ENCODE peak calls at places on chromosomes 7 and 10, in four cellular contexts. One of them, this sample, is unnamed.

GRCh38 chr10:132532784-132533560 is 4.6 kb upstream of the INPP5A start:
- DNase-seq in foreskin keratinocyte: peak; percentile 34
- DNase-seq in D721Med: no peak
- DNase-seq in foreskin fibroblast: peak; percentile 90
- DNase-seq in this sample: no peak

GRCh38 chr10:83153714-83154113 is 985.6 kb upstream of the GHITM start:
- DNase-seq in foreskin keratinocyte: no peak
- DNase-seq in D721Med: no peak
- DNase-seq in foreskin fibroblast: no peak
- DNase-seq in this sample: no peak

GRCh38 chr10:19945275-19945674 is 129.0 kb downstream of the PLXDC2 start:
- DNase-seq in foreskin keratinocyte: no peak
- DNase-seq in foreskin fibroblast: no peak
- DNase-seq in D721Med: no peak
- DNase-seq in this sample: no peak

GRCh38 chr10:72935358-72935757 is 19.2 kb downstream of the PLA2G12B start:
- DNase-seq in foreskin fibroblast: peak; percentile 69
- DNase-seq in foreskin keratinocyte: no peak
- DNase-seq in D721Med: no peak
- DNase-seq in this sample: no peak

GRCh38 chr10:6581750-6582697 is 1.9 kb upstream of the PRKCQ start:
- DNase-seq in foreskin keratinocyte: no peak
- DNase-seq in foreskin fibroblast: no peak
- DNase-seq in D721Med: no peak
- DNase-seq in this sample: no peak

GRCh38 chr7:42932861-42933591 is 850 bp downstream of the MRPL32 start:
- DNase-seq in foreskin keratinocyte: no peak
- DNase-seq in foreskin fibroblast: peak; percentile 54
- DNase-seq in D721Med: no peak
- DNase-seq in this sample: no peak

GRCh38 chr7:152504367-152504766 is 68.6 kb upstream of the KMT2C start:
- DNase-seq in foreskin fibroblast: no peak
- DNase-seq in foreskin keratinocyte: no peak
- DNase-seq in D721Med: no peak
- DNase-seq in this sample: no peak

GRCh38 chr10:5519054-5519453 is 5.7 kb upstream of the CALML3 start:
- DNase-seq in foreskin fibroblast: no peak
- DNase-seq in foreskin keratinocyte: no peak
- DNase-seq in D721Med: no peak
- DNase-seq in this sample: no peak

GRCh38 chr7:1807821-1808600 is 137.9 kb downstream of the ELFN1 start:
- DNase-seq in foreskin keratinocyte: no peak
- DNase-seq in foreskin fibroblast: no peak
- DNase-seq in D721Med: no peak
- DNase-seq in this sample: no peak

GRCh38 chr7:36487756-36488336 is 98.2 kb downstream of the ANLN start:
- DNase-seq in foreskin fibroblast: peak; percentile 78
- DNase-seq in D721Med: no peak
- DNase-seq in foreskin keratinocyte: peak; percentile 23
- DNase-seq in this sample: peak; percentile 39

GRCh38 chr7:26319631-26320030 is 28.0 kb downstream of the SNX10 start:
- DNase-seq in foreskin keratinocyte: no peak
- DNase-seq in D721Med: no peak
- DNase-seq in foreskin fibroblast: no peak
- DNase-seq in this sample: no peak

GRCh38 chr7:31776616-31777015 is 89.6 kb downstream of the PPP1R17 start:
- DNase-seq in foreskin fibroblast: peak; percentile 57
- DNase-seq in foreskin keratinocyte: peak; percentile 56
- DNase-seq in D721Med: no peak
- DNase-seq in this sample: no peak

GRCh38 chr10:79243211-79244067 is 103.8 kb upstream of the PPIF start:
- DNase-seq in foreskin keratinocyte: no peak
- DNase-seq in D721Med: peak; percentile 76
- DNase-seq in foreskin fibroblast: peak; percentile 66
- DNase-seq in this sample: peak; percentile 50

GRCh38 chr7:57305192-57305748 is 144.7 kb upstream of the ZNF716 start:
- DNase-seq in D721Med: no peak
- DNase-seq in foreskin fibroblast: no peak
- DNase-seq in foreskin keratinocyte: no peak
- DNase-seq in this sample: no peak

GRCh38 chr7:134695321-134695860 is 48.7 kb downstream of the BPGM start:
- DNase-seq in D721Med: no peak
- DNase-seq in foreskin fibroblast: peak; percentile 83
- DNase-seq in foreskin keratinocyte: no peak
- DNase-seq in this sample: no peak

GRCh38 chr7:41940760-41941343 is 238.0 kb upstream of the INHBA start:
- DNase-seq in foreskin keratinocyte: peak; percentile 44
- DNase-seq in foreskin fibroblast: peak; percentile 91
- DNase-seq in D721Med: peak; percentile 29
- DNase-seq in this sample: peak; percentile 65

GRCh38 chr10:69123306-69123746 is 652 bp upstream of the VPS26A start:
- DNase-seq in foreskin keratinocyte: no peak
- DNase-seq in D721Med: no peak
- DNase-seq in foreskin fibroblast: peak; percentile 83
- DNase-seq in this sample: peak; percentile 54

GRCh38 chr7:122884186-122884585 is 2.1 kb downstream of the CADPS2 start:
- DNase-seq in D721Med: no peak
- DNase-seq in foreskin fibroblast: no peak
- DNase-seq in foreskin keratinocyte: no peak
- DNase-seq in this sample: no peak

GRCh38 chr10:132647424-132647823 is 109.8 kb downstream of the INPP5A start:
- DNase-seq in foreskin keratinocyte: no peak
- DNase-seq in foreskin fibroblast: no peak
- DNase-seq in D721Med: no peak
- DNase-seq in this sample: no peak

GRCh38 chr10:110056822-110057221 is 49.0 kb downstream of the ADD3 start:
- DNase-seq in foreskin fibroblast: peak; percentile 56
- DNase-seq in foreskin keratinocyte: no peak
- DNase-seq in D721Med: no peak
- DNase-seq in this sample: no peak

GRCh38 chr10:24468281-24468751 is 255.4 kb downstream of the ARHGAP21 start:
- DNase-seq in foreskin fibroblast: no peak
- DNase-seq in D721Med: no peak
- DNase-seq in foreskin keratinocyte: no peak
- DNase-seq in this sample: no peak

GRCh38 chr10:114824396-114824795 is 2.8 kb downstream of the FHIP2A start:
- DNase-seq in foreskin fibroblast: peak; percentile 23
- DNase-seq in D721Med: no peak
- DNase-seq in foreskin keratinocyte: no peak
- DNase-seq in this sample: no peak

GRCh38 chr7:46390042-46390441 is 469.0 kb upstream of the IGFBP3 start:
- DNase-seq in D721Med: no peak
- DNase-seq in foreskin fibroblast: peak; percentile 43
- DNase-seq in foreskin keratinocyte: no peak
- DNase-seq in this sample: no peak

GRCh38 chr10:11150255-11150731 is 132.6 kb downstream of the CELF2 start:
- DNase-seq in foreskin fibroblast: no peak
- DNase-seq in D721Med: no peak
- DNase-seq in foreskin keratinocyte: no peak
- DNase-seq in this sample: no peak

GRCh38 chr10:131431541-131431940 is 120.0 kb upstream of the TCERG1L start:
- DNase-seq in D721Med: no peak
- DNase-seq in foreskin fibroblast: no peak
- DNase-seq in foreskin keratinocyte: no peak
- DNase-seq in this sample: no peak

GRCh38 chr7:30852744-30853288 is 58.8 kb upstream of the AQP1 start:
- DNase-seq in foreskin keratinocyte: no peak
- DNase-seq in D721Med: no peak
- DNase-seq in foreskin fibroblast: no peak
- DNase-seq in this sample: peak; percentile 31

GRCh38 chr7:143362126-143362961 is at the start of gene FAM131B:
- DNase-seq in foreskin keratinocyte: no peak
- DNase-seq in D721Med: no peak
- DNase-seq in foreskin fibroblast: peak; percentile 47
- DNase-seq in this sample: no peak

GRCh38 chr10:29381230-29381563 is 92.3 kb downstream of the LYZL1 start:
- DNase-seq in foreskin keratinocyte: no peak
- DNase-seq in foreskin fibroblast: no peak
- DNase-seq in D721Med: no peak
- DNase-seq in this sample: no peak

GRCh38 chr10:24432478-24433416 is 223.8 kb downstream of the KIAA1217 start:
- DNase-seq in foreskin fibroblast: no peak
- DNase-seq in foreskin keratinocyte: no peak
- DNase-seq in D721Med: no peak
- DNase-seq in this sample: no peak

GRCh38 chr7:71772783-71773182 is 639.4 kb downstream of the CALN1 start:
- DNase-seq in foreskin keratinocyte: no peak
- DNase-seq in foreskin fibroblast: no peak
- DNase-seq in D721Med: no peak
- DNase-seq in this sample: no peak

GRCh38 chr10:24008164-24009066 is 200.5 kb upstream of the KIAA1217 start:
- DNase-seq in D721Med: no peak
- DNase-seq in foreskin keratinocyte: peak; percentile 85
- DNase-seq in foreskin fibroblast: peak; percentile 17
- DNase-seq in this sample: no peak

GRCh38 chr7:95525503-95525902 is 39.8 kb downstream of the ASB4 start:
- DNase-seq in D721Med: no peak
- DNase-seq in foreskin fibroblast: peak; percentile 20
- DNase-seq in foreskin keratinocyte: no peak
- DNase-seq in this sample: no peak

GRCh38 chr10:15316877-15317464 is 54.1 kb downstream of the FAM171A1 start:
- DNase-seq in foreskin keratinocyte: no peak
- DNase-seq in D721Med: no peak
- DNase-seq in foreskin fibroblast: no peak
- DNase-seq in this sample: peak; percentile 39

GRCh38 chr10:26407406-26407969 is 30.7 kb upstream of the APBB1IP start:
- DNase-seq in D721Med: no peak
- DNase-seq in foreskin keratinocyte: peak; percentile 8
- DNase-seq in foreskin fibroblast: peak; percentile 7
- DNase-seq in this sample: no peak

GRCh38 chr10:76037531-76037930 is 606.1 kb downstream of the LRMDA start:
- DNase-seq in foreskin fibroblast: peak; percentile 5
- DNase-seq in D721Med: no peak
- DNase-seq in foreskin keratinocyte: no peak
- DNase-seq in this sample: no peak

DNA sequence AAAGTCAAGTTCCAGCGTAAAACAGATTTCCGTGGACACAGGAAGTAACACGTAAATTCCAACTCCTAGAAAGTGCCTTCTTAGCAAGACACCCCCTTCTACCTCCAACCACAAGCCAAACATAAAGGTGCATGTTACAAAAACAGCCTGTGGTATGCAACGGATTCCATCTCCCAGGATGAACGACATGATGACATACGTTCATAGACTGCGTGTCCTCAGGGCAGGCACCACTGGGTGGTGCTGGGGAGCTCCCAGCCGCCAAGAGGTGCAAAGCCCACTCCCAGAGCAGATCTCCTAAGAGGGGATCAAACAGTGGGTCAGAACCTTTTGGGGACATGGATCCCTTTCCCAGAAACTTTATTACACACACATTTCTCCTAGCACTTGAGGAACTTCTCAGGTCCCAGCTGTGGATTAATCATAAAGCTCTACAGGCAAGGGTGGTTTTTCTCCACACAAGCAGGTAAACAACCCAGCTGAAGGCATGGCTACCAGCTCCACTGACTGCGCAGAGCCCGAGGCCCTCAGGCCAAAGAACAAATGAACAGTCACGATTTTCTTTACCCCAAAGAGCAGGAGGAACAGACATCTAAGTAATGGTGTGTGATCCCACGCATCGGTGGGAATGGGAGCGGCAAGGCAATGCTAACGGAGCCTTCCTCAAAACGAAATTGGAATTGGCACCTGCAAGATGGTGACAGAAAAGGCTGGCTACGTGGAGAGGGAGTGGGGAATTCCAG is 13.8 kb downstream of the PSAP start:
- DNase-seq in foreskin keratinocyte: no peak
- DNase-seq in foreskin fibroblast: peak; percentile 18
- DNase-seq in D721Med: no peak
- DNase-seq in this sample: peak; percentile 32
- TF ChIP-seq CTCF in foreskin keratinocyte: peak; percentile 53
- TF ChIP-seq CTCF in foreskin fibroblast: peak; percentile 10
- TF ChIP-seq CTCF in D721Med: peak; percentile 69
- TF ChIP-seq CTCF in this sample: peak; percentile 29

GRCh38 chr10:117723343-117723742 is 180.8 kb downstream of the EMX2 start:
- DNase-seq in foreskin fibroblast: no peak
- DNase-seq in D721Med: no peak
- DNase-seq in foreskin keratinocyte: no peak
- DNase-seq in this sample: no peak
- TF ChIP-seq CTCF in foreskin fibroblast: no peak
- TF ChIP-seq CTCF in D721Med: no peak
- TF ChIP-seq CTCF in foreskin keratinocyte: no peak
- TF ChIP-seq CTCF in this sample: no peak

DNA sequence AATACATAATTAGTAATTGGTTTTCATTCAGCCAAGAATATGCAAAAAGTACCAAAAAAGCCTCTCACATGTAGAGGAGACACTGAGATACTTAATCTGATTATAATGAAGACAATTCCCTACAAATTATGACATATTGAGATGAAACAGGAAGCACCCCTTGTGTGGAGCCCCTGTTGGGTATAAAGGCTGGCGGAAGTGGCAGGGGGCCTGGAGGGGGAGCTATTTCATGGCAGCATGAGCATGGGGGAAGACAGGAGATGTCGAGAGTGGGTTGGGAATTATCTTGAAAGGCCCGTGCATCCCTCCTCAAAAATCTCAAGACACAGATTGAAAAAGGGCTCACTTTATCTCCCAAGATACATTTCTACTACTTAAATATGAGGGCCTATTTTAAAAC is 96.9 kb downstream of the PIP4K2A start:
- DNase-seq in foreskin keratinocyte: no peak
- DNase-seq in foreskin fibroblast: no peak
- DNase-seq in D721Med: no peak
- DNase-seq in this sample: no peak
- TF ChIP-seq CTCF in foreskin keratinocyte: no peak
- TF ChIP-seq CTCF in foreskin fibroblast: no peak
- TF ChIP-seq CTCF in D721Med: peak; percentile 18
- TF ChIP-seq CTCF in this sample: no peak

GRCh38 chr7:78769551-78770101 is 683.8 kb downstream of the MAGI2 start:
- DNase-seq in foreskin keratinocyte: no peak
- DNase-seq in foreskin fibroblast: peak; percentile 47
- DNase-seq in D721Med: no peak
- DNase-seq in this sample: peak; percentile 10

GRCh38 chr7:78764571-78764970 is 688.9 kb downstream of the MAGI2 start:
- DNase-seq in foreskin fibroblast: no peak
- DNase-seq in foreskin keratinocyte: no peak
- DNase-seq in D721Med: no peak
- DNase-seq in this sample: no peak

GRCh38 chr7:78770422-78771410 is 682.8 kb downstream of the MAGI2 start:
- DNase-seq in D721Med: no peak
- DNase-seq in foreskin keratinocyte: no peak
- DNase-seq in foreskin fibroblast: peak; percentile 59
- DNase-seq in this sample: no peak

GRCh38 chr7:78765985-78766729 is 687.3 kb downstream of the MAGI2 start:
- DNase-seq in foreskin fibroblast: peak; percentile 10
- DNase-seq in foreskin keratinocyte: no peak
- DNase-seq in D721Med: no peak
- DNase-seq in this sample: no peak

GRCh38 chr7:78768859-78769258 is 684.6 kb downstream of the MAGI2 start:
- DNase-seq in foreskin keratinocyte: no peak
- DNase-seq in D721Med: no peak
- DNase-seq in foreskin fibroblast: peak; percentile 47
- DNase-seq in this sample: no peak
- TF ChIP-seq CTCF in foreskin keratinocyte: no peak
- TF ChIP-seq CTCF in D721Med: no peak
- TF ChIP-seq CTCF in foreskin fibroblast: no peak
- TF ChIP-seq CTCF in this sample: no peak